ENCODE peak calls at places on chromosome 13, in seven cellular contexts. Q, A, L, V, E, S and W are unnamed samples.

GRCh38 chr13:99859178-99860177 is 112.1 kb downstream of the ZIC5 start:
- DNase-seq in Q (no peak), A (no peak), L (no peak), V (peak), E (no peak), S (no peak), W (no peak)

GRCh38 chr13:42970824-42971669 is 21.0 kb downstream of the EPSTI1 start:
- DNase-seq in Q (peak), A (no peak), L (no peak), V (peak), E (no peak), S (peak), W (no peak)

GRCh38 chr13:100636441-100636840 is 38.2 kb downstream of the TMTC4 start:
- DNase-seq in Q (no peak), A (no peak), L (no peak), V (no peak), E (peak), S (no peak), W (no peak)

GRCh38 chr13:42628666-42629065 is 54.7 kb downstream of the TNFSF11 start:
- DNase-seq in Q (no peak), A (no peak), L (no peak), V (no peak), E (no peak), S (no peak), W (no peak)

GRCh38 chr13:97202761-97203160 is 19.4 kb upstream of the MBNL2 start:
- DNase-seq in Q (no peak), A (no peak), L (no peak), V (no peak), E (no peak), S (no peak), W (no peak)

GRCh38 chr13:107866007-107866665 is 349.2 kb downstream of the LIG4 start:
- DNase-seq in Q (peak), A (no peak), L (no peak), V (no peak), E (peak), S (peak), W (no peak)

GRCh38 chr13:109345433-109345941 is 440.9 kb downstream of the IRS2 start:
- DNase-seq in Q (peak), A (no peak), L (no peak), V (no peak), E (no peak), S (no peak), W (no peak)

GRCh38 chr13:97600438-97601080 is 166.6 kb downstream of the RAP2A start:
- DNase-seq in Q (peak), A (no peak), L (no peak), V (no peak), E (no peak), S (no peak), W (no peak)

GRCh38 chr13:26929971-26930730 is 169.6 kb upstream of the GPR12 start:
- DNase-seq in Q (peak), A (peak), L (peak), V (no peak), E (peak), S (peak), W (no peak)

GRCh38 chr13:75495938-75496337 is 14.0 kb upstream of the TBC1D4 start:
- DNase-seq in Q (peak), A (no peak), L (no peak), V (no peak), E (no peak), S (no peak), W (no peak)

GRCh38 chr13:47326061-47326460 is 429.2 kb upstream of the HTR2A start:
- DNase-seq in Q (peak), A (no peak), L (no peak), V (no peak), E (no peak), S (no peak), W (no peak)

GRCh38 chr13:51113186-51113881 is 2.3 kb upstream of the C13orf42 start:
- DNase-seq in Q (no peak), A (no peak), L (no peak), V (peak), E (no peak), S (no peak), W (no peak)

GRCh38 chr13:50846861-50847475 is 3.5 kb upstream of the DLEU7 start:
- DNase-seq in Q (no peak), A (no peak), L (no peak), V (no peak), E (no peak), S (no peak), W (no peak)

GRCh38 chr13:105773241-105773640 is 762.2 kb downstream of the EFNB2 start:
- DNase-seq in Q (no peak), A (no peak), L (no peak), V (no peak), E (no peak), S (no peak), W (no peak)

GRCh38 chr13:56932104-56932503 is 208.6 kb upstream of the PRR20A start:
- DNase-seq in Q (no peak), A (no peak), L (no peak), V (no peak), E (no peak), S (no peak), W (no peak)

GRCh38 chr13:99829593-99830239 is 141.9 kb downstream of the ZIC5 start:
- DNase-seq in Q (no peak), A (no peak), L (no peak), V (no peak), E (no peak), S (no peak), W (no peak)

GRCh38 chr13:24923305-24923640 is 159.3 kb downstream of the RNF17 start:
- DNase-seq in Q (peak), A (no peak), L (no peak), V (no peak), E (no peak), S (no peak), W (no peak)

GRCh38 chr13:95137096-95137495 is 164.2 kb downstream of the ABCC4 start:
- DNase-seq in Q (no peak), A (no peak), L (no peak), V (peak), E (no peak), S (no peak), W (no peak)

GRCh38 chr13:40352807-40353562 is 313.5 kb downstream of the FOXO1 start:
- DNase-seq in Q (peak), A (no peak), L (no peak), V (no peak), E (no peak), S (no peak), W (no peak)

GRCh38 chr13:43785166-43785680 is 1.5 kb downstream of the ENOX1 start:
- DNase-seq in Q (peak), A (no peak), L (no peak), V (no peak), E (no peak), S (no peak), W (no peak)

GRCh38 chr13:23506071-23506820 is 64.0 kb upstream of the TNFRSF19 start:
- DNase-seq in Q (no peak), A (no peak), L (no peak), V (no peak), E (no peak), S (no peak), W (no peak)